ENCODE peak calls at places on chromosomes 7 and 10, in seven cellular contexts. C is upper lobe of left lung, K is spleen, Q is GM12892, S is SK-N-MC, J is HL-60, O is GM23338. X is an unnamed sample.

GRCh38 chr7:128235469-128235868 is 5.6 kb upstream of the LEP start:
- DNase-seq in C (no peak), K (no peak), Q (no peak), S (no peak), J (no peak), O (peak; percentile 18), X (no peak)

GRCh38 chr10:30028006-30028441 is 31.4 kb downstream of the JCAD start:
- DNase-seq in C (peak; percentile 49), K (no peak), Q (no peak), S (no peak), J (no peak), O (no peak), X (no peak)

GRCh38 chr10:60536529-60537114 is 146.9 kb upstream of the ANK3 start:
- DNase-seq in C (no peak), K (no peak), Q (no peak), S (no peak), J (no peak), O (no peak), X (no peak)

GRCh38 chr10:23413629-23414089 is 25.2 kb upstream of the OTUD1 start:
- DNase-seq in C (no peak), K (no peak), Q (no peak), S (no peak), J (no peak), O (no peak), X (no peak)

GRCh38 chr10:50501899-50502556 is 121.7 kb downstream of the SGMS1 start:
- DNase-seq in C (no peak), K (no peak), Q (no peak), S (no peak), J (no peak), O (peak; percentile 33), X (no peak)

GRCh38 chr10:101291254-101292193 is 62.3 kb upstream of the LBX1 start:
- DNase-seq in C (peak; percentile 26), K (peak; percentile 85), Q (peak; percentile 62), S (no peak), J (peak; percentile 5), O (peak; percentile 83), X (peak; percentile 22)

GRCh38 chr10:104076743-104077160 is 8.9 kb downstream of the COL17A1 start:
- DNase-seq in C (peak; percentile 40), K (no peak), Q (no peak), S (peak; percentile 2), J (no peak), O (peak; percentile 76), X (no peak)

GRCh38 chr7:35556532-35557471 is 138.1 kb downstream of the HERPUD2 start:
- DNase-seq in C (no peak), K (no peak), Q (no peak), S (peak; percentile 35), J (no peak), O (no peak), X (no peak)

GRCh38 chr7:116218051-116218645 is 7.8 kb downstream of the TES start:
- DNase-seq in C (no peak), K (no peak), Q (no peak), S (no peak), J (no peak), O (no peak), X (no peak)

GRCh38 chr10:126650164-126650563 is 20.3 kb downstream of the C10orf90 start:
- DNase-seq in C (no peak), K (no peak), Q (no peak), S (no peak), J (no peak), O (no peak), X (no peak)

GRCh38 chr7:130351664-130352015 is 7.0 kb downstream of the CPA5 start:
- DNase-seq in C (no peak), K (peak; percentile 74), Q (no peak), S (no peak), J (no peak), O (no peak), X (no peak)

GRCh38 chr10:119653209-119653608 is 2.0 kb downstream of the BAG3 start:
- DNase-seq in C (no peak), K (no peak), Q (no peak), S (no peak), J (no peak), O (no peak), X (no peak)

GRCh38 chr7:87934699-87935372 is 785 bp downstream of the ADAM22 start:
- DNase-seq in C (no peak), K (peak; percentile 81), Q (peak; percentile 31), S (no peak), J (no peak), O (peak; percentile 63), X (no peak)

GRCh38 chr10:91162495-91163268 is 57.8 kb upstream of the PCGF5 start:
- DNase-seq in C (peak; percentile 82), K (peak; percentile 95), Q (peak; percentile 46), S (no peak), J (no peak), O (peak; percentile 56), X (peak; percentile 64)

GRCh38 chr10:74917481-74918077 is 91.2 kb downstream of the KAT6B start:
- DNase-seq in C (no peak), K (no peak), Q (no peak), S (no peak), J (no peak), O (no peak), X (no peak)

GRCh38 chr10:119896937-119897336 is 4.4 kb downstream of the SEC23IP start:
- DNase-seq in C (peak; percentile 91), K (no peak), Q (no peak), S (no peak), J (no peak), O (no peak), X (no peak)

GRCh38 chr7:75691793-75692543 is 46.8 kb downstream of the HIP1 start:
- DNase-seq in C (no peak), K (peak; percentile 29), Q (no peak), S (no peak), J (no peak), O (no peak), X (no peak)

GRCh38 chr7:24462117-24462516 is 111.1 kb upstream of the PALS2 start:
- DNase-seq in C (no peak), K (no peak), Q (no peak), S (no peak), J (no peak), O (no peak), X (no peak)

GRCh38 chr10:31749293-31749692 is 179.3 kb downstream of the ARHGAP12 start:
- DNase-seq in C (no peak), K (no peak), Q (no peak), S (no peak), J (no peak), O (no peak), X (no peak)

GRCh38 chr10:71766717-71767419 is 6.5 kb downstream of the VSIR start:
- DNase-seq in C (peak; percentile 78), K (peak; percentile 92), Q (no peak), S (no peak), J (peak; percentile 18), O (no peak), X (peak; percentile 84)

GRCh38 chr10:99659868-99660366 is 608 bp downstream of the ENTPD7 start:
- DNase-seq in C (no peak), K (peak; percentile 80), Q (no peak), S (no peak), J (no peak), O (peak; percentile 30), X (no peak)

GRCh38 chr7:117872565-117873055 is 631 bp downstream of the CTTNBP2 start:
- DNase-seq in C (no peak), K (no peak), Q (no peak), S (no peak), J (no peak), O (peak; percentile 51), X (no peak)

GRCh38 chr10:97381626-97382025 is 19.5 kb downstream of the RRP12 start:
- DNase-seq in C (no peak), K (no peak), Q (no peak), S (no peak), J (no peak), O (no peak), X (no peak)

GRCh38 chr7:76129366-76129765 is 72.3 kb upstream of the SRRM3 start:
- DNase-seq in C (no peak), K (no peak), Q (no peak), S (no peak), J (no peak), O (no peak), X (no peak)

GRCh38 chr10:7700577-7701125 is 2.5 kb upstream of the ITIH2 start:
- DNase-seq in C (no peak), K (no peak), Q (no peak), S (no peak), J (no peak), O (no peak), X (no peak)
- TF ChIP-seq POLR2AphosphoS5 in C (no peak), K (no peak), Q (no peak), S (no peak), J (no peak), O (no peak), X (no peak)

DNA sequence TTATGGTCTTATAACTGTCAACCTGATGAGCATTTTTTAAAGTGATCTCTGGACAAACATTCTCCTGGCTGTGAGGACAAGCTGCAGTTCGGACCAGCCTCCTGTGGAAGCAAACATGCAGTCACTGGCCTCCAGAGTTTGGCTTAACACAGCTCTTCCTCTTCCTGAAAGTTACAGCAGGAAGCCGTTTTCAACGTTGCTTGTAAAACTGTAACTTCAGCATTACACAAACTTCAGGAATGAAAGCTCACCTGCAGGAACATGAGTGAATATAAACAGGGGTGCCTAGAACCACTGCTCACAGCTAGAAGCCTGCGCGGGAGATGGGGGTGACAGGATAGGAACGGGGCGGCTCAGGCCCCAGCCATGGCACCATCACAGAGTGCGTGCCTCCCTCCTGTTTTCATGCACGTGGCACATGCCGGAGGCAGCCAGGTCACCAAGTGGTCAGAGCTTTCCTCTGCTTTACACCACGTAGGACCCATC is 292.9 kb upstream of the PITRM1 start:
- DNase-seq in C (peak; percentile 38), K (no peak), Q (no peak), S (no peak), J (no peak), O (no peak), X (no peak)
- TF ChIP-seq POLR2AphosphoS5 in C (no peak), K (no peak), Q (no peak), S (no peak), J (no peak), O (no peak), X (no peak)

GRCh38 chr7:95977994-95978393 is 205.6 kb downstream of the DYNC1I1 start:
- DNase-seq in C (no peak), K (no peak), Q (no peak), S (no peak), J (no peak), O (no peak), X (no peak)
- TF ChIP-seq POLR2AphosphoS5 in C (no peak), K (no peak), Q (no peak), S (no peak), J (no peak), O (no peak), X (no peak)

DNA sequence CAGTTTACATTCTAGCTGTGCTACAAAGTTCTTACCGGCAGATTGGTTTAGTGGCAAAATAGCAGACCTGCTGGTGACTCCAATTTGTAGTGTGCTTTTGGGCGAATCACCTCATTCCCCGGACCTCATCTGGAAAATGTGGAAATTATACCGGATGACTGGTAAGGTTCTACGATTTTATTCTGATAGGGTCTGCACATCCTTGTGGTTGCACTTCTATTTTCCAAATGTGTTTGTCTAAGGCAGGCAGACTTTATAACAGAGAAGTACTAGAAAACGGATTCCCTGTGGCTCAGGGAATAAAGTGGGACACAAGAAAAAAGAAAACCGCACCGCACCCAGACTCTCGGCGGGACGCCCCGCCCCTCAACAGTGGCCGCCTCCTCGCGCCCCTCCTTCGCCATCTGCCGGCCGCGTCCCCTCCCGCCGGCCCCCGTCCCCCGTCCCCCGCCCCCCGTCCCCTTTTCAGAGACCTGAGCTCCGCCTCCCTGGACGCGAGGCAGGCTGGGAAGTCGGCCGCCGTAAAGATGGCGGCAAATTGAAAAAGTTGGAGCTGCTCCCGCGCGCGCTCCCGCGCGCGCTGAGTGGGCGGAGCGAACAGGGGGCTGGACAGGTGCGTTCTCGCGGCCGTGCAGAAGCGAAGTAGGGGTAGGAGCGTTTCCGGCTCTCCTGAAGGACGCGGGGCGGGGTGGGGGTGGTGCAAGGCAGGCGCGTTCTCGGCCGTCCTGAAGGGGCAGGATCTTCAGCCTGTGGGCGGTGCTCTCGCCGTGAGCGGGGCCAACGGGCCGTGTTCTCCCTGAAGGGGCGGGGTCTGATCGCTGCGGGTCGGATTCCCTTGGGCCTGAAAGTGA is 531 bp upstream of the CCM2 start:
- DNase-seq in C (peak; percentile 100), K (peak; percentile 100), Q (peak; percentile 78), S (peak; percentile 89), J (peak; percentile 97), O (peak; percentile 99), X (peak; percentile 99)
- TF ChIP-seq POLR2AphosphoS5 in C (peak; percentile 13), K (peak; percentile 88), Q (no peak), S (peak; percentile 85), J (peak; percentile 17), O (peak; percentile 50), X (no peak)

X was measured in breast epithelium.